ENCODE peak calls at places on chromosomes 16 and 17, in seven cellular contexts. One of them, this sample, is unnamed.

GRCh38 chr17:27760069-27760885 is 40.1 kb downstream of the NOS2 start:
- DNase-seq in sigmoid colon: no peak
- DNase-seq in brain microvascular endothelial cell: peak; percentile 41
- DNase-seq in lower leg skin: peak; percentile 47
- DNase-seq in GM10248: peak; percentile 73
- DNase-seq in mesothelial cell of epicardium: no peak
- DNase-seq in astrocyte of the spinal cord: peak; percentile 15
- DNase-seq in this sample: peak; percentile 82

GRCh38 chr17:31321481-31321880 is at the start of gene EVI2A:
- DNase-seq in sigmoid colon: no peak
- DNase-seq in brain microvascular endothelial cell: peak; percentile 66
- DNase-seq in lower leg skin: no peak
- DNase-seq in GM10248: peak; percentile 59
- DNase-seq in mesothelial cell of epicardium: no peak
- DNase-seq in astrocyte of the spinal cord: peak; percentile 90
- DNase-seq in this sample: peak; percentile 58

GRCh38 chr17:41492351-41492750 is 2.6 kb upstream of the KRT36 start:
- DNase-seq in sigmoid colon: no peak
- DNase-seq in brain microvascular endothelial cell: no peak
- DNase-seq in lower leg skin: no peak
- DNase-seq in GM10248: no peak
- DNase-seq in mesothelial cell of epicardium: no peak
- DNase-seq in astrocyte of the spinal cord: peak; percentile 21
- DNase-seq in this sample: no peak

GRCh38 chr16:1313721-1314120 is 4.3 kb downstream of the UBE2I start:
- DNase-seq in sigmoid colon: no peak
- DNase-seq in brain microvascular endothelial cell: no peak
- DNase-seq in lower leg skin: no peak
- DNase-seq in GM10248: no peak
- DNase-seq in mesothelial cell of epicardium: no peak
- DNase-seq in astrocyte of the spinal cord: no peak
- DNase-seq in this sample: no peak

GRCh38 chr16:2008631-2009301 is 855 bp downstream of the ZNF598 start:
- DNase-seq in sigmoid colon: no peak
- DNase-seq in brain microvascular endothelial cell: no peak
- DNase-seq in lower leg skin: no peak
- DNase-seq in GM10248: no peak
- DNase-seq in mesothelial cell of epicardium: no peak
- DNase-seq in astrocyte of the spinal cord: no peak
- DNase-seq in this sample: no peak

GRCh38 chr17:58538801-58539410 is 24.5 kb upstream of the MTMR4 start:
- DNase-seq in sigmoid colon: no peak
- DNase-seq in brain microvascular endothelial cell: no peak
- DNase-seq in lower leg skin: no peak
- DNase-seq in GM10248: no peak
- DNase-seq in mesothelial cell of epicardium: no peak
- DNase-seq in astrocyte of the spinal cord: no peak
- DNase-seq in this sample: no peak

GRCh38 chr17:7296189-7296861 is 1.9 kb upstream of the YBX2 start:
- DNase-seq in sigmoid colon: peak; percentile 94
- DNase-seq in brain microvascular endothelial cell: peak; percentile 47
- DNase-seq in lower leg skin: peak; percentile 69
- DNase-seq in GM10248: peak; percentile 87
- DNase-seq in mesothelial cell of epicardium: peak; percentile 79
- DNase-seq in astrocyte of the spinal cord: peak; percentile 68
- DNase-seq in this sample: peak; percentile 91

GRCh38 chr17:83012873-83013778 is 66.3 kb upstream of the METRNL start:
- DNase-seq in sigmoid colon: no peak
- DNase-seq in brain microvascular endothelial cell: peak; percentile 24
- DNase-seq in lower leg skin: no peak
- DNase-seq in GM10248: no peak
- DNase-seq in mesothelial cell of epicardium: no peak
- DNase-seq in astrocyte of the spinal cord: peak; percentile 88
- DNase-seq in this sample: no peak

GRCh38 chr16:69107311-69107962 is 2.0 kb downstream of the HAS3 start:
- DNase-seq in sigmoid colon: no peak
- DNase-seq in brain microvascular endothelial cell: no peak
- DNase-seq in lower leg skin: no peak
- DNase-seq in GM10248: no peak
- DNase-seq in mesothelial cell of epicardium: no peak
- DNase-seq in astrocyte of the spinal cord: no peak
- DNase-seq in this sample: no peak

GRCh38 chr17:28948342-28948741 is 3.0 kb downstream of the PHF12 start:
- DNase-seq in sigmoid colon: no peak
- DNase-seq in brain microvascular endothelial cell: no peak
- DNase-seq in lower leg skin: no peak
- DNase-seq in GM10248: no peak
- DNase-seq in mesothelial cell of epicardium: no peak
- DNase-seq in astrocyte of the spinal cord: no peak
- DNase-seq in this sample: no peak

GRCh38 chr16:21302898-21303528 is 24.9 kb upstream of the CRYM start:
- DNase-seq in sigmoid colon: no peak
- DNase-seq in brain microvascular endothelial cell: peak; percentile 86
- DNase-seq in lower leg skin: peak; percentile 75
- DNase-seq in GM10248: no peak
- DNase-seq in mesothelial cell of epicardium: no peak
- DNase-seq in astrocyte of the spinal cord: peak; percentile 55
- DNase-seq in this sample: no peak

GRCh38 chr17:40168262-40168832 is 8.9 kb upstream of the RAPGEFL1 start:
- DNase-seq in sigmoid colon: peak; percentile 71
- DNase-seq in brain microvascular endothelial cell: peak; percentile 54
- DNase-seq in lower leg skin: peak; percentile 37
- DNase-seq in GM10248: peak; percentile 71
- DNase-seq in mesothelial cell of epicardium: no peak
- DNase-seq in astrocyte of the spinal cord: peak; percentile 65
- DNase-seq in this sample: peak; percentile 71

GRCh38 chr16:88792668-88793587 is 7.9 kb upstream of the PIEZO1 start:
- DNase-seq in sigmoid colon: no peak
- DNase-seq in brain microvascular endothelial cell: no peak
- DNase-seq in lower leg skin: no peak
- DNase-seq in GM10248: no peak
- DNase-seq in mesothelial cell of epicardium: no peak
- DNase-seq in astrocyte of the spinal cord: no peak
- DNase-seq in this sample: no peak

GRCh38 chr17:80137131-80137530 is 9.8 kb downstream of the EIF4A3 start:
- DNase-seq in sigmoid colon: peak; percentile 46
- DNase-seq in brain microvascular endothelial cell: no peak
- DNase-seq in lower leg skin: no peak
- DNase-seq in GM10248: no peak
- DNase-seq in mesothelial cell of epicardium: no peak
- DNase-seq in astrocyte of the spinal cord: no peak
- DNase-seq in this sample: no peak
- TF ChIP-seq CTCF in sigmoid colon: no peak
- TF ChIP-seq CTCF in brain microvascular endothelial cell: no peak
- TF ChIP-seq CTCF in lower leg skin: no peak
- TF ChIP-seq CTCF in GM10248: no peak
- TF ChIP-seq CTCF in mesothelial cell of epicardium: no peak
- TF ChIP-seq CTCF in astrocyte of the spinal cord: no peak
- TF ChIP-seq CTCF in this sample: no peak

GRCh38 chr17:46792071-46792470 is 26.4 kb downstream of the WNT3 start:
- DNase-seq in sigmoid colon: no peak
- DNase-seq in brain microvascular endothelial cell: no peak
- DNase-seq in lower leg skin: no peak
- DNase-seq in GM10248: no peak
- DNase-seq in mesothelial cell of epicardium: no peak
- DNase-seq in astrocyte of the spinal cord: no peak
- DNase-seq in this sample: no peak
- TF ChIP-seq CTCF in sigmoid colon: no peak
- TF ChIP-seq CTCF in brain microvascular endothelial cell: no peak
- TF ChIP-seq CTCF in lower leg skin: no peak
- TF ChIP-seq CTCF in GM10248: no peak
- TF ChIP-seq CTCF in mesothelial cell of epicardium: no peak
- TF ChIP-seq CTCF in astrocyte of the spinal cord: no peak
- TF ChIP-seq CTCF in this sample: no peak

DNA sequence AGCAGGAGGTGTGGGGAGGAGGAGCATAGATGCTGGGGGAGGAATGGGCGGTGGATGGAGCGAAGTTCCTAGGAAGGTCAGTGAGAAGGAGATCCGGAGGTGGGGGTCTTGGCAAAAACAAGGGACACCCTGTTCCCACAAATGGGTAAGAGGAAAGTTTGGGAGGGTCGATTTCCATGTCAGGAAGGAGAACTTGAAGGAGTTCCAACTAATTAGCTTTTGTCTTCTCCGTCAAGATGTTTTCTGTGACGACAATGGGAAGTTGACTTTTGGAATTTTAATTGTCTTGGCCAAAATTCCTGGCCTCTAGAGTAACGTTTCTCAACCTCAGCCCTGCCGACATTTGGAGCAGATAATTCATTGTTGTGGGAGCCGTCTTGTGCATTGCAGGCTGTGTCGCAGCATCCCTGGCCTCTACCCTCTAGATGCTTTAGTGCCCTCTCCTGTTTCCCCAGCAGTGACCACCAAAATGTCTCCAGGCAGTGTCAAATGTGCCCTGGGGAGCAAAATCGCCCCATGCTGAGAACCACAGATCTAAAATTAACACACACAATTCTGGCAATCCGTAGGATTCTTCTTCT is 97.1 kb downstream of the PITPNC1 start:
- DNase-seq in sigmoid colon: peak; percentile 77
- DNase-seq in brain microvascular endothelial cell: peak; percentile 33
- DNase-seq in lower leg skin: no peak
- DNase-seq in GM10248: no peak
- DNase-seq in mesothelial cell of epicardium: no peak
- DNase-seq in astrocyte of the spinal cord: peak; percentile 82
- DNase-seq in this sample: no peak
- TF ChIP-seq CTCF in sigmoid colon: no peak
- TF ChIP-seq CTCF in brain microvascular endothelial cell: no peak
- TF ChIP-seq CTCF in lower leg skin: no peak
- TF ChIP-seq CTCF in GM10248: no peak
- TF ChIP-seq CTCF in mesothelial cell of epicardium: no peak
- TF ChIP-seq CTCF in astrocyte of the spinal cord: no peak
- TF ChIP-seq CTCF in this sample: no peak

DNA sequence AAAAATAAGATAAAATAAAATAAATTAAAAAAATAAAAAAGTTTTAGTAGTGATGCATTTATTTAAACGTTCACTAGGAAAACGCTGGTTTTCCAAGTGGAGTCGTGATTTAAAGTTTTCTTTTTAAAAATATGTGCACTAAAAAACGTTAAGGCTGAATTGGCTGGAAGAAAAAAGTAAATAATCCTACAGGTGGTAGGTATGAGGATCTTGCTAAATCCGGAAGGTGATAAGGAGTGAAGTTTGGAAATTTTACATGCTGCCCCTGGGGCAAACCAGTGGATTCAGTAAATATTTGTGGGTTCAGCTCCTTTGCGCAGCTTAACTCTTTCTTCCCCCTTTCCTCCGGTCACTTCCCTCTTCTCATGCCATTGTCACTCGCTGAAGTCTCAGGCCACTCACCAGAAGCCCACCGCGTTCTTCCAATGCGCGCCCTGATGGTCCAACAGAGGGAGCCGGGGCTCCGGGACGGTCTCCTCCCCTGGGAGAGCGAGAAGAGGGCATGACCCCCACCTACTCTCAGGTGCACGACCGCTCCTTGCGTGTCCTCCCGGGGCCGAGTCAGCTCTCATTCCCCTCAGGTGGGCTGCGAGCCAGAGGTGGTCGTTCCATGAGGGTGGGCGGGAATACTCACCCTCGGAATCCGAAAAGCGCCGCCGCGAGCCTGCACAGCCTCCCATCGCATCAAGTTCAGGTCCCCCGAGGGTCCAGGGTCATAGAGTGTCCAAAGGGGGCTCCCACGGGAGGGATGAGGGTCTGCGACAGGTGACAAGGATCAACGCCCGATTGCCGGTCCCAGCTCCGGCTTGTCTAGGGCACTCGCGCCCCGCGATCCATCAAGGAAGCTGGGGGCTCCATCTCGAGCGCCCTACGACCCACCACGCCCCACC is 549 bp downstream of the CLN3 start:
- DNase-seq in sigmoid colon: peak; percentile 77
- DNase-seq in brain microvascular endothelial cell: no peak
- DNase-seq in lower leg skin: peak; percentile 48
- DNase-seq in GM10248: peak; percentile 40
- DNase-seq in mesothelial cell of epicardium: no peak
- DNase-seq in astrocyte of the spinal cord: peak; percentile 1
- DNase-seq in this sample: peak; percentile 41
- TF ChIP-seq CTCF in sigmoid colon: peak; percentile 29
- TF ChIP-seq CTCF in brain microvascular endothelial cell: peak; percentile 56
- TF ChIP-seq CTCF in lower leg skin: no peak
- TF ChIP-seq CTCF in GM10248: peak; percentile 24
- TF ChIP-seq CTCF in mesothelial cell of epicardium: no peak
- TF ChIP-seq CTCF in astrocyte of the spinal cord: peak; percentile 43
- TF ChIP-seq CTCF in this sample: peak; percentile 11

DNA sequence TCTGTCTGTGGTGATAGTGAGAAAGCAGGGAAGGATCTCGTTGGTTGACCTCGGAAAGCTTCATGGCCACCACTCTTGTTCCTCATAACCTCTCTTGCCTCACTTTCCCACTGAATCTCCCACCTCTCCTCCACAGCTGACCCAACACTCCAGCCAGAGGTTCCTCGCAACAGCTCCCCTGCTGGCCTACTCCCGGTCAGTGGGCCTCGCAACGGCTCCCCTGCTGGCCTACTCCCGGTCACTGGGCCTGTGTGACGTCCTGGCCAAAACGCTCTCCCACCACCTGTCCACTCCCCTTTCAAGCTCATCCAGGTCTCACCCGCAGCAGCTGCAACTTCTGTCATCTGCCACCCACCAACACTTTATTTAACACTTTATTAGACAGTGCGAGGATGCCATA is 149.1 kb downstream of the VPS53 start:
- DNase-seq in sigmoid colon: no peak
- DNase-seq in brain microvascular endothelial cell: no peak
- DNase-seq in lower leg skin: no peak
- DNase-seq in GM10248: no peak
- DNase-seq in mesothelial cell of epicardium: no peak
- DNase-seq in astrocyte of the spinal cord: no peak
- DNase-seq in this sample: no peak
- TF ChIP-seq CTCF in sigmoid colon: no peak
- TF ChIP-seq CTCF in brain microvascular endothelial cell: peak; percentile 63
- TF ChIP-seq CTCF in lower leg skin: no peak
- TF ChIP-seq CTCF in GM10248: no peak
- TF ChIP-seq CTCF in mesothelial cell of epicardium: no peak
- TF ChIP-seq CTCF in astrocyte of the spinal cord: peak; percentile 18
- TF ChIP-seq CTCF in this sample: no peak

GRCh38 chr16:54873081-54873480 is 57.6 kb upstream of the IRX5 start:
- DNase-seq in sigmoid colon: no peak
- DNase-seq in brain microvascular endothelial cell: no peak
- DNase-seq in lower leg skin: no peak
- DNase-seq in GM10248: no peak
- DNase-seq in mesothelial cell of epicardium: no peak
- DNase-seq in astrocyte of the spinal cord: peak; percentile 56
- DNase-seq in this sample: no peak

GRCh38 chr16:54879681-54880080 is 51.0 kb upstream of the IRX5 start:
- DNase-seq in sigmoid colon: no peak
- DNase-seq in brain microvascular endothelial cell: no peak
- DNase-seq in lower leg skin: no peak
- DNase-seq in GM10248: no peak
- DNase-seq in mesothelial cell of epicardium: no peak
- DNase-seq in astrocyte of the spinal cord: no peak
- DNase-seq in this sample: no peak

GRCh38 chr16:54870151-54870550 is 60.5 kb upstream of the IRX5 start:
- DNase-seq in sigmoid colon: no peak
- DNase-seq in brain microvascular endothelial cell: no peak
- DNase-seq in lower leg skin: no peak
- DNase-seq in GM10248: no peak
- DNase-seq in mesothelial cell of epicardium: no peak
- DNase-seq in astrocyte of the spinal cord: no peak
- DNase-seq in this sample: no peak

DNA sequence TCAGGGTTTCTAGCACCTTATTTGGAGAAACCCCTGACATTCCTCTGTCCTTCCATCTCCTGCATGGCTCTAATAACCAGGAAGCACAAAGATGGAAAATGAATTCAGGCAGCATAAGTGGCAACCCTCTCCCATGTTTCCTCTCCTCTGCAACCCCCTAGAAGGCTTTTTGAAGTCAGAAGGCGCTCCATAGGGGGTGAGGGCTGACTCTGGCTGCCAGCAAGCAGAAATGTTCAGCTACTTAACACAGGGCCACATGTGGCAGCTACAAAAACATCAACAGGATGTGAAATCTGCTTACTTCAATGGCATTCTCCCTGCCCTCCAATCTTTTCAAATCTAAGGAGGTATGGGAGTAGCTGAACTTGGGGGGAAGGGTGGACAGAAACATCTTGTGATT is 55.2 kb upstream of the IRX5 start:
- DNase-seq in sigmoid colon: no peak
- DNase-seq in brain microvascular endothelial cell: no peak
- DNase-seq in lower leg skin: no peak
- DNase-seq in GM10248: no peak
- DNase-seq in mesothelial cell of epicardium: no peak
- DNase-seq in astrocyte of the spinal cord: peak; percentile 2
- DNase-seq in this sample: no peak
- TF ChIP-seq CTCF in sigmoid colon: no peak
- TF ChIP-seq CTCF in brain microvascular endothelial cell: no peak
- TF ChIP-seq CTCF in lower leg skin: no peak
- TF ChIP-seq CTCF in GM10248: no peak
- TF ChIP-seq CTCF in mesothelial cell of epicardium: no peak
- TF ChIP-seq CTCF in astrocyte of the spinal cord: no peak
- TF ChIP-seq CTCF in this sample: no peak